ENCODE peak calls at places on chromosomes 6 and 20, in nine cellular contexts. One of them, this sample, is unnamed.

GRCh38 chr20:37525810-37526209 is 1.9 kb downstream of the BLCAP start:
- DNase-seq in central memory CD8-positive, alpha-beta T cell: no peak
- DNase-seq in neural crest cell: no peak
- DNase-seq in AG04450: no peak
- DNase-seq in T-helper 9 cell: no peak
- DNase-seq in GM06990: no peak
- DNase-seq in T-helper 17 cell: no peak
- DNase-seq in omental fat pad: no peak
- DNase-seq in erythroblast: no peak
- DNase-seq in this sample: no peak

GRCh38 chr6:52503853-52504777 is 72.7 kb downstream of the TRAM2 start:
- DNase-seq in omental fat pad: peak
- DNase-seq in AG04450: no peak
- DNase-seq in T-helper 9 cell: no peak
- DNase-seq in central memory CD8-positive, alpha-beta T cell: no peak
- DNase-seq in erythroblast: peak
- DNase-seq in T-helper 17 cell: no peak
- DNase-seq in GM06990: no peak
- DNase-seq in neural crest cell: no peak
- DNase-seq in this sample: peak

GRCh38 chr6:57283096-57283495 is 34.3 kb upstream of the PRIM2 start:
- DNase-seq in central memory CD8-positive, alpha-beta T cell: no peak
- DNase-seq in AG04450: no peak
- DNase-seq in omental fat pad: no peak
- DNase-seq in erythroblast: no peak
- DNase-seq in T-helper 17 cell: no peak
- DNase-seq in GM06990: no peak
- DNase-seq in neural crest cell: no peak
- DNase-seq in T-helper 9 cell: no peak
- DNase-seq in this sample: no peak

GRCh38 chr6:67679566-67680296 is 955.4 kb upstream of the ADGRB3 start:
- DNase-seq in GM06990: no peak
- DNase-seq in erythroblast: no peak
- DNase-seq in central memory CD8-positive, alpha-beta T cell: no peak
- DNase-seq in neural crest cell: no peak
- DNase-seq in AG04450: no peak
- DNase-seq in T-helper 9 cell: no peak
- DNase-seq in T-helper 17 cell: no peak
- DNase-seq in omental fat pad: no peak
- DNase-seq in this sample: no peak

GRCh38 chr6:130426078-130426726 is 60.4 kb downstream of the TMEM200A start:
- DNase-seq in omental fat pad: no peak
- DNase-seq in GM06990: no peak
- DNase-seq in T-helper 9 cell: no peak
- DNase-seq in AG04450: no peak
- DNase-seq in central memory CD8-positive, alpha-beta T cell: no peak
- DNase-seq in T-helper 17 cell: no peak
- DNase-seq in neural crest cell: no peak
- DNase-seq in erythroblast: no peak
- DNase-seq in this sample: no peak

GRCh38 chr20:17565164-17565845 is 4.6 kb upstream of the DSTN start:
- DNase-seq in central memory CD8-positive, alpha-beta T cell: no peak
- DNase-seq in GM06990: no peak
- DNase-seq in omental fat pad: no peak
- DNase-seq in AG04450: no peak
- DNase-seq in T-helper 9 cell: no peak
- DNase-seq in erythroblast: no peak
- DNase-seq in T-helper 17 cell: no peak
- DNase-seq in neural crest cell: no peak
- DNase-seq in this sample: no peak

GRCh38 chr20:4815618-4816017 is 93.9 kb downstream of the PRND start:
- DNase-seq in erythroblast: no peak
- DNase-seq in central memory CD8-positive, alpha-beta T cell: no peak
- DNase-seq in T-helper 9 cell: no peak
- DNase-seq in omental fat pad: no peak
- DNase-seq in AG04450: no peak
- DNase-seq in GM06990: peak
- DNase-seq in neural crest cell: no peak
- DNase-seq in T-helper 17 cell: no peak
- DNase-seq in this sample: no peak

GRCh38 chr6:8549381-8549780 is 114.0 kb upstream of the SLC35B3 start:
- DNase-seq in omental fat pad: no peak
- DNase-seq in erythroblast: no peak
- DNase-seq in neural crest cell: no peak
- DNase-seq in AG04450: no peak
- DNase-seq in GM06990: no peak
- DNase-seq in T-helper 17 cell: no peak
- DNase-seq in T-helper 9 cell: no peak
- DNase-seq in central memory CD8-positive, alpha-beta T cell: no peak
- DNase-seq in this sample: no peak

GRCh38 chr6:16420715-16421461 is 182.5 kb downstream of the GMPR start:
- DNase-seq in central memory CD8-positive, alpha-beta T cell: peak
- DNase-seq in T-helper 9 cell: peak
- DNase-seq in GM06990: peak
- DNase-seq in T-helper 17 cell: peak
- DNase-seq in erythroblast: no peak
- DNase-seq in neural crest cell: no peak
- DNase-seq in omental fat pad: no peak
- DNase-seq in AG04450: peak
- DNase-seq in this sample: peak

GRCh38 chr6:21616005-21616404 is 22.5 kb downstream of the SOX4 start:
- DNase-seq in T-helper 17 cell: no peak
- DNase-seq in omental fat pad: no peak
- DNase-seq in GM06990: no peak
- DNase-seq in erythroblast: no peak
- DNase-seq in central memory CD8-positive, alpha-beta T cell: no peak
- DNase-seq in AG04450: no peak
- DNase-seq in neural crest cell: no peak
- DNase-seq in T-helper 9 cell: no peak
- DNase-seq in this sample: no peak

GRCh38 chr6:33452496-33452895 is 1.9 kb upstream of the ZBTB9 start:
- DNase-seq in T-helper 17 cell: no peak
- DNase-seq in neural crest cell: no peak
- DNase-seq in GM06990: no peak
- DNase-seq in omental fat pad: no peak
- DNase-seq in central memory CD8-positive, alpha-beta T cell: no peak
- DNase-seq in AG04450: no peak
- DNase-seq in erythroblast: no peak
- DNase-seq in T-helper 9 cell: no peak
- DNase-seq in this sample: no peak

GRCh38 chr6:126381498-126381897 is 41.6 kb downstream of the CENPW start:
- DNase-seq in omental fat pad: no peak
- DNase-seq in neural crest cell: no peak
- DNase-seq in T-helper 9 cell: no peak
- DNase-seq in AG04450: no peak
- DNase-seq in T-helper 17 cell: no peak
- DNase-seq in central memory CD8-positive, alpha-beta T cell: no peak
- DNase-seq in erythroblast: no peak
- DNase-seq in GM06990: no peak
- DNase-seq in this sample: no peak

GRCh38 chr6:40997256-40997957 is 41.6 kb downstream of the UNC5CL start:
- DNase-seq in T-helper 9 cell: no peak
- DNase-seq in GM06990: no peak
- DNase-seq in omental fat pad: no peak
- DNase-seq in central memory CD8-positive, alpha-beta T cell: no peak
- DNase-seq in neural crest cell: no peak
- DNase-seq in T-helper 17 cell: no peak
- DNase-seq in erythroblast: no peak
- DNase-seq in AG04450: peak
- DNase-seq in this sample: no peak

GRCh38 chr6:121886223-121886830 is 450.9 kb downstream of the GJA1 start:
- DNase-seq in AG04450: no peak
- DNase-seq in GM06990: no peak
- DNase-seq in erythroblast: no peak
- DNase-seq in central memory CD8-positive, alpha-beta T cell: no peak
- DNase-seq in T-helper 9 cell: no peak
- DNase-seq in neural crest cell: no peak
- DNase-seq in omental fat pad: no peak
- DNase-seq in T-helper 17 cell: no peak
- DNase-seq in this sample: peak

GRCh38 chr6:113560376-113560775 is 296.8 kb upstream of the MARCKS start:
- DNase-seq in omental fat pad: no peak
- DNase-seq in erythroblast: no peak
- DNase-seq in neural crest cell: no peak
- DNase-seq in GM06990: no peak
- DNase-seq in AG04450: no peak
- DNase-seq in central memory CD8-positive, alpha-beta T cell: no peak
- DNase-seq in T-helper 17 cell: no peak
- DNase-seq in T-helper 9 cell: no peak
- DNase-seq in this sample: no peak

GRCh38 chr20:46700481-46700880 is 9.0 kb upstream of the SLC2A10 start:
- DNase-seq in neural crest cell: no peak
- DNase-seq in AG04450: no peak
- DNase-seq in GM06990: no peak
- DNase-seq in T-helper 9 cell: no peak
- DNase-seq in omental fat pad: no peak
- DNase-seq in central memory CD8-positive, alpha-beta T cell: no peak
- DNase-seq in erythroblast: no peak
- DNase-seq in T-helper 17 cell: no peak
- DNase-seq in this sample: no peak

GRCh38 chr6:41531591-41532582 is 14.3 kb upstream of the FOXP4 start:
- DNase-seq in T-helper 17 cell: peak
- DNase-seq in AG04450: peak
- DNase-seq in omental fat pad: no peak
- DNase-seq in central memory CD8-positive, alpha-beta T cell: peak
- DNase-seq in T-helper 9 cell: peak
- DNase-seq in neural crest cell: no peak
- DNase-seq in erythroblast: no peak
- DNase-seq in GM06990: peak
- DNase-seq in this sample: no peak

GRCh38 chr6:159633196-159633595 is 59.8 kb downstream of the SOD2 start:
- DNase-seq in GM06990: no peak
- DNase-seq in neural crest cell: no peak
- DNase-seq in T-helper 9 cell: no peak
- DNase-seq in AG04450: no peak
- DNase-seq in erythroblast: peak
- DNase-seq in T-helper 17 cell: no peak
- DNase-seq in omental fat pad: no peak
- DNase-seq in central memory CD8-positive, alpha-beta T cell: no peak
- DNase-seq in this sample: peak

GRCh38 chr6:148671085-148671484 is 75.7 kb upstream of the UST start:
- DNase-seq in neural crest cell: no peak
- DNase-seq in GM06990: no peak
- DNase-seq in T-helper 9 cell: no peak
- DNase-seq in erythroblast: no peak
- DNase-seq in T-helper 17 cell: no peak
- DNase-seq in AG04450: no peak
- DNase-seq in omental fat pad: no peak
- DNase-seq in central memory CD8-positive, alpha-beta T cell: no peak
- DNase-seq in this sample: no peak

GRCh38 chr6:149634315-149634714 is 14.2 kb downstream of the KATNA1 start:
- DNase-seq in T-helper 9 cell: no peak
- DNase-seq in central memory CD8-positive, alpha-beta T cell: no peak
- DNase-seq in omental fat pad: no peak
- DNase-seq in T-helper 17 cell: no peak
- DNase-seq in GM06990: no peak
- DNase-seq in neural crest cell: no peak
- DNase-seq in erythroblast: no peak
- DNase-seq in AG04450: no peak
- DNase-seq in this sample: no peak